ENCODE peak calls at places on chromosomes 12 and 14, in ten cellular contexts. C is KBM-7; T is stromal cell of bone marrow; Z is stimulated activated CD4-positive, alpha-beta T cell treated with anti-CD3 and anti-CD28 coated beads, Interleukin-15, amount 100 ng/mL, for 24 hours; A is nucleus accumbens; V is MCF 10A; X is GM23338; N is LoVo; E is iPS-NIHi11; D is coronary artery. W is an unnamed sample.

GRCh38 chr12:26853303-26854027 is 20.5 kb upstream of the ITPR2 start:
- DNase-seq in E (peak; percentile 81), N (peak; percentile 74), D (no peak), A (peak; percentile 52), V (peak; percentile 64), X (peak; percentile 78), T (peak; percentile 42), Z (peak; percentile 78), C (peak; percentile 79), W (peak; percentile 49)

GRCh38 chr12:121764808-121765207 is 28.7 kb downstream of the RHOF start:
- DNase-seq in V (no peak), N (no peak), A (no peak), C (no peak), Z (no peak), E (no peak), D (no peak), X (no peak), T (no peak), W (no peak)

GRCh38 chr12:67989184-67989965 is at the start of gene IFNG-AS1:
- DNase-seq in X (no peak), V (no peak), A (no peak), Z (no peak), E (no peak), N (no peak), D (no peak), T (no peak), C (peak; percentile 6), W (no peak)

GRCh38 chr12:80321653-80322052 is 122.4 kb upstream of the PTPRQ start:
- DNase-seq in C (no peak), A (no peak), N (peak; percentile 10), X (peak; percentile 27), V (no peak), E (no peak), T (no peak), D (no peak), Z (no peak), W (no peak)

GRCh38 chr14:49961270-49962222 is 68.7 kb downstream of the ARF6 start:
- DNase-seq in T (no peak), E (no peak), N (no peak), D (no peak), A (no peak), V (peak; percentile 58), Z (peak; percentile 32), X (no peak), C (no peak), W (no peak)

GRCh38 chr14:94298130-94298529 is 5.1 kb upstream of the SERPINA10 start:
- DNase-seq in C (no peak), N (no peak), A (no peak), E (no peak), D (no peak), T (no peak), Z (no peak), V (no peak), X (no peak), W (no peak)

GRCh38 chr12:6735448-6736191 is 11.8 kb downstream of the COPS7A start:
- DNase-seq in T (peak; percentile 38), C (peak; percentile 70), X (peak; percentile 66), Z (peak; percentile 57), N (peak; percentile 60), V (peak; percentile 85), D (no peak), A (peak; percentile 29), E (peak; percentile 77), W (peak; percentile 15)

GRCh38 chr14:101865288-101865687 is 99.1 kb upstream of the DYNC1H1 start:
- DNase-seq in Z (no peak), C (no peak), A (no peak), T (no peak), X (no peak), N (no peak), V (no peak), D (no peak), E (no peak), W (no peak)

GRCh38 chr12:92558806-92559205 is 144.0 kb upstream of the PLEKHG7 start:
- DNase-seq in A (no peak), C (no peak), X (no peak), Z (no peak), E (no peak), D (no peak), V (no peak), T (no peak), N (no peak), W (no peak)

GRCh38 chr12:4225571-4225970 is 48.0 kb upstream of the CCND2 start:
- DNase-seq in Z (no peak), T (no peak), N (no peak), E (no peak), D (peak; percentile 16), A (no peak), V (no peak), X (no peak), C (no peak), W (no peak)

GRCh38 chr14:84006643-84007137 is 1523.3 kb upstream of the FLRT2 start:
- DNase-seq in C (no peak), N (no peak), E (peak; percentile 19), T (no peak), D (no peak), V (peak; percentile 65), A (no peak), Z (no peak), X (peak; percentile 33), W (no peak)

GRCh38 chr14:93958567-93959238 is 17.7 kb downstream of the ASB2 start:
- DNase-seq in X (no peak), E (no peak), N (no peak), D (no peak), Z (no peak), V (no peak), A (no peak), T (no peak), C (no peak), W (no peak)

GRCh38 chr14:76985021-76985420 is 43.5 kb downstream of the IRF2BPL start:
- DNase-seq in V (no peak), X (no peak), C (no peak), E (no peak), D (no peak), A (no peak), T (peak; percentile 30), Z (no peak), N (no peak), W (no peak)